ENCODE peak calls at places on chromosomes 13 and 19, in five cellular contexts. O is tibial artery; M is IMR-90; E is effector memory CD4-positive, alpha-beta T cell; S is CD8-positive, alpha-beta memory T cell. V is an unnamed sample. For H3K4me1, the result is how much of the 10 kb centered on the place peaks cover.

GRCh38 chr13:79281335-79281734 is 124.7 kb downstream of the RBM26 start:
- DNase-seq in O (no peak), M (no peak), E (no peak), S (no peak), V (peak)

GRCh38 chr13:79273045-79273444 is 133.0 kb downstream of the RBM26 start:
- DNase-seq in O (no peak), M (no peak), E (no peak), S (no peak), V (peak)

GRCh38 chr19:13291913-13292312 is 141.7 kb downstream of the IER2 start:
- DNase-seq in E (no peak), O (no peak), S (no peak), M (no peak), V (no peak)

GRCh38 chr13:24694907-24695306 is 14.7 kb downstream of the ATP12A start:
- DNase-seq in E (no peak), M (no peak), O (no peak), S (no peak), V (no peak)

GRCh38 chr13:77172650-77173049 is 145.7 kb upstream of the FBXL3 start:
- DNase-seq in O (no peak), E (no peak), S (no peak), M (no peak), V (no peak)

GRCh38 chr13:97257800-97258799 is 36.0 kb downstream of the MBNL2 start:
- DNase-seq in O (peak), E (peak), S (no peak), M (peak), V (no peak)

GRCh38 chr13:44927953-44928352 is 61.3 kb downstream of the NUFIP1 start:
- DNase-seq in M (peak), E (no peak), S (no peak), O (no peak), V (no peak)

GRCh38 chr13:41496420-41497234 is 39.3 kb downstream of the RGCC start:
- DNase-seq in E (no peak), S (no peak), O (no peak), M (peak), V (no peak)

GRCh38 chr19:16143399-16144215 is at the start of gene HSH2D:
- DNase-seq in O (no peak), M (no peak), S (peak), E (peak), V (no peak)

GRCh38 chr19:17240062-17240854 is 5.5 kb downstream of the NR2F6 start:
- DNase-seq in S (no peak), O (no peak), M (no peak), E (no peak), V (no peak)

GRCh38 chr13:30702006-30702405 is 33.3 kb upstream of the ALOX5AP start:
- DNase-seq in O (no peak), E (no peak), S (no peak), M (no peak), V (no peak)

GRCh38 chr13:50580684-50581305 is 262.7 kb downstream of the DLEU7 start:
- DNase-seq in E (no peak), M (peak), O (no peak), S (no peak), V (no peak)

GRCh38 chr13:106491928-106492327 is 43.5 kb downstream of the EFNB2 start:
- DNase-seq in O (no peak), E (no peak), S (no peak), M (no peak), V (no peak)

GRCh38 chr13:29849731-29850212 is 645 bp downstream of the UBL3 start:
- DNase-seq in E (peak), S (peak), M (peak), O (peak), V (peak)

GRCh38 chr13:93233997-93234416 is 7.4 kb downstream of the GPC6 start:
- DNase-seq in M (no peak), O (no peak), S (no peak), E (no peak), V (no peak)

GRCh38 chr13:57969961-57970360 is 338.4 kb downstream of the PCDH17 start:
- DNase-seq in S (no peak), M (no peak), O (no peak), E (no peak), V (no peak)

GRCh38 chr19:29841559-29842367 is 30.0 kb downstream of the CCNE1 start:
- DNase-seq in E (no peak), O (no peak), M (peak), S (no peak), V (peak)

GRCh38 chr13:106527806-106528205 is 7.7 kb downstream of the EFNB2 start:
- DNase-seq in S (no peak), E (no peak), M (no peak), O (no peak), V (peak)

GRCh38 chr13:99367663-99368448 is 60.7 kb upstream of the GPR183 start:
- DNase-seq in O (no peak), S (no peak), E (no peak), M (no peak), V (no peak)

GRCh38 chr19:47035495-47036232 is 12.8 kb downstream of the TMEM160 start:
- DNase-seq in O (peak), M (peak), E (peak), S (peak), V (peak)

GRCh38 chr19:56119585-56119978 is 1.5 kb downstream of the ZNF787 start:
- DNase-seq in O (no peak), M (peak), S (no peak), E (no peak), V (no peak)
- H3K4me1 ChIP-seq in O (half or more), M (under half), S (under half), E (under half), V (under half)

GRCh38 chr19:11155373-11156120 is at the start of gene SPC24:
- DNase-seq in E (peak), S (peak), O (peak), M (peak), V (peak)
- H3K4me1 ChIP-seq in E (under half), S (under half), O (half or more), M (under half), V (under half)

GRCh38 chr19:1844536-1845515 is 3.5 kb downstream of the REXO1 start:
- DNase-seq in S (no peak), M (no peak), O (no peak), E (no peak), V (no peak)

GRCh38 chr19:1846517-1847205 is 1.6 kb downstream of the REXO1 start:
- DNase-seq in S (no peak), E (no peak), O (no peak), M (no peak), V (no peak)

GRCh38 chr19:1847348-1847683 is 967 bp downstream of the REXO1 start:
- DNase-seq in M (no peak), E (no peak), O (no peak), S (no peak), V (no peak)

GRCh38 chr19:1843646-1844394 is 4.5 kb downstream of the REXO1 start:
- DNase-seq in S (no peak), M (no peak), O (no peak), E (no peak), V (no peak)

DNA sequence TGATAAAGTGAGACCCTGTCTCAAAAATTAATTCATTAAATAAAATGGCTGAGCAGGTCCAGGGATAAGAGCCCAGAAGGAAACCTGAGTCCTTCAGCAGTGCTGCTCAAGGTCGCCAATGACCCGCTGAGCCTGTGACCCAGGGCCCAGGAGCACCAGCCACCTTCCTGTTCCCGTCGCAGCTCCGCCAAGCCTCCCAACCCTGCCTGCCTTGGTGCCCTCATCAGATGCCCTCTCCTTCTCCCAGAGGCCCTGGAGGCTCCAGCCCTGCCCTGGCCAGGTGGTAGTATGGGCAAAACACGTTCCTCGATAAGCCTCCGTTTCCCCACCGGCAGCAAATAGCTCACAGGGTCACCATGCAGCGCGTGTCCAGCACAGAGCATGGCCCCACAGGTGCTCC is 2.6 kb downstream of the REXO1 start:
- DNase-seq in O (no peak), M (no peak), E (no peak), S (no peak), V (no peak)
- H3K4me1 ChIP-seq in O (half or more), M (under half), E (under half), S (half or more), V (under half)

DNA sequence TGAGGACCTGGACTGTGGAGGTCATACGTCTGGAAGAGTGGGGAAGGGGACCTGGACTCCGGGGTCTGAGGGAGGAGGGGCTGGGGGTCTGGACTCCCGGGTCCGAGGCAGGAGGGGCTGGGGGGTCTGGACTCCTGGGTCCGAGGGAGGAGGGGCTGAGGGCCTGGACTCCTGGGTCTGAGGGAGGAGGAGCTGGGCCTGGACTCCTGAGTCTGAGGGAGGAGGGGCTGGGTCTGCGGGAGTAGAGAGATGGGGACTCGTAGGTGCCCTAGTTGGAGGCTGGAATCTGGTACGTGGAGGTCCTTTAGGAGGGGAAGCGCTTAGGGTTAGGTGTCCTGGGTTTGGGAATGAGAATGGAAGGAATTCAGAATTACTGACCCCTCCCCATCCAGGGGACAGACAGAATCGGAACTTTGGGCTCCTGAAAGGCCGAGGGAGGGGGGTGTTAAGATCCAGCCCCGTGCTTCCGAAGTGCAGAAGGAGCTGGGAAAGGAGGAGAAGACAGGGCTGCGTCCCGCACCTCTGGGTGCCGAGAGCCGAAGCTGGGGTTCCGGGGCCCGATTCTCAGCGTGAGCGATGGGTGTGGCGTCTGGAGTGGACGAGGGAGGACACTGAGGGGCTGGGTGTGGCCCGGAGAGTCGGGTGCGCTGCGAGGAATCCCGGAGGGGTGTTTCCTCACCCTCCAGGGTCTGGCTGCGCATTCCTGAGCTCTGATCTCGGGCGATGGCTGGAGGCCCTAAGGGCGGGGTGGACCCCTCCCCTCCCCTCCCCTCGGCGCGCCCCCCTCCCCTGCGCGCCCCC is 608 bp downstream of the MYADM start:
- DNase-seq in O (peak), M (peak), E (peak), S (peak), V (no peak)
- H3K4me1 ChIP-seq in O (half or more), M (under half), E (under half), S (under half), V (under half)

GRCh38 chr13:32471187-32471922 is 43.4 kb upstream of the N4BP2L1 start:
- DNase-seq in M (peak), E (no peak), S (no peak), O (no peak), V (no peak)
- H3K4me1 ChIP-seq in M (under half), E (under half), S (under half), O (under half), V (under half)

GRCh38 chr19:5947435-5947834 is 30.5 kb downstream of the RANBP3 start:
- DNase-seq in O (peak), M (peak), S (no peak), E (no peak), V (no peak)
- H3K4me1 ChIP-seq in O (under half), M (half or more), S (half or more), E (under half), V (under half)

GRCh38 chr19:48348737-48349136 is 15.0 kb downstream of the TMEM143 start:
- DNase-seq in O (no peak), M (no peak), E (no peak), S (no peak), V (no peak)
- H3K4me1 ChIP-seq in O (under half), M (under half), E (under half), S (under half), V (under half)

DNA sequence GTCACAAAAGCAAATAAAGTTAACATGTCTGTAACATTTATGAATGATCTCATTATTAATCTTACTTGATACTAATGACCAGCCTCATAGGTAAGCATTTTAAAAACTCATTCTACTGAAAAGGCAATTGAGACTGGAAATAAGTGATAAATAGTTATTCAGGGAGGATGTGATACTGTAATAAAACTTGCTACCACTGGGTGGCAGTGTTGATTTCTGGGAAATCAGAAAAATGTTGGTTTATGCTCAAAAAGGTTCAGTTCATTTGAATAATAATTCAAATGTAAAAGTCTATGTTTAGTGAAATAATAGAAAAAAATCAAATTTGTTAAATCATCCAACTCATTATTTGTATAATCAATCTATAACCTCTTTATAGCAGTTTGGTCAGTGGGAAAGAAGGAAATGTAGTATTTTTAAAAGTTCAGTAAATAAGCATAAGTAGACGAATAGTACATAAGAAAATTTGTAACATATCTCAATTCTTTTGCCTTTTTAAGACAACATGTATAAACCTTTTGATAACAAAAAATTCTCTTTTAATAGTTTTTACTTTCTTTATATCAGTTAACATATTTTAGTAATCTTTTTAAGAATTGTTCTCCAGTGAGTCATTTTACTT is 9.6 kb downstream of the ABHD13 start:
- DNase-seq in M (peak), S (no peak), E (no peak), O (no peak), V (peak)
- H3K4me1 ChIP-seq in M (under half), S (under half), E (under half), O (under half), V (under half)

GRCh38 chr19:54209058-54209747 is 8.5 kb downstream of the RPS9 start:
- DNase-seq in M (no peak), S (no peak), O (no peak), E (no peak), V (no peak)

GRCh38 chr19:54209748-54210494 is 9.3 kb downstream of the RPS9 start:
- DNase-seq in O (peak), E (no peak), S (peak), M (peak), V (peak)

GRCh38 chr19:54208784-54209057 is 8.1 kb downstream of the RPS9 start:
- DNase-seq in S (no peak), E (no peak), O (no peak), M (no peak), V (no peak)

GRCh38 chr19:54207908-54208783 is 7.5 kb downstream of the RPS9 start:
- DNase-seq in M (peak), O (peak), E (no peak), S (no peak), V (peak)

DNA sequence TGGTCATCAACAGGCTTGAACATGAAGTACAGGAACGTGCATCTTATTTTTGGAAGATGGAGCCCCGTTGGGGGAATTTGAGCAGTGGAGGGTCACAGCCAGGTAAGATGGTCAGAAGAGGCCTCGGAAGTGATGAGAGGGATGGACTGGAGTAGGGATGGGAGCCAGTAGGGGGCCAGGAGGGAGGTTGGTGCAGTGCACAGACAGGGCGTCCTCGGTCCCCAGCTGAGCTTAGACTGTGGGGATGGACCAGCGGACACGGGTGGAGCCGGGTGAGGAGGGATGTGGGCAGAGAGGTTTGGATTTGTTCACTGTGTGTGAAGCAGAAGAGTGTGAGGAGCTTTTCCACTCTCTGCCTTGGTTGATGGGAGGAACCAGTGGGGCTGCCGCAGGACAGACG is 10.6 kb downstream of the RPS9 start:
- DNase-seq in S (no peak), E (no peak), O (no peak), M (no peak), V (no peak)
- H3K4me1 ChIP-seq in S (under half), E (under half), O (under half), M (under half), V (under half)

V was measured in HAP-1.